ENCODE peak calls at places on chromosome 17, in six cellular contexts. T is AG04449, B is adrenal gland, L is cardiac muscle cell, P is RCC 7860, D is AG10803. A is an unnamed sample.

GRCh38 chr17:45092932-45093430 is 31.9 kb downstream of the NMT1 start:
- DNase-seq in T (peak; percentile 96), B (peak; percentile 96), L (no peak), P (peak; percentile 93), D (peak; percentile 100), A (no peak)

GRCh38 chr17:48052956-48053757 is 5.0 kb downstream of the NFE2L1 start:
- DNase-seq in T (no peak), B (peak; percentile 86), L (peak; percentile 76), P (peak; percentile 30), D (no peak), A (peak; percentile 70)

GRCh38 chr17:44760474-44761308 is 1.9 kb downstream of the ADAM11 start:
- DNase-seq in T (no peak), B (no peak), L (no peak), P (no peak), D (no peak), A (no peak)

GRCh38 chr17:47252209-47252608 is 1.4 kb upstream of the ITGB3 start:
- DNase-seq in T (no peak), B (no peak), L (peak; percentile 59), P (no peak), D (no peak), A (peak; percentile 38)

GRCh38 chr17:79788989-79789942 is 7.6 kb downstream of the CBX8 start:
- DNase-seq in T (no peak), B (no peak), L (peak; percentile 69), P (no peak), D (no peak), A (no peak)

GRCh38 chr17:21058098-21058893 is 15.5 kb upstream of the USP22 start:
- DNase-seq in T (no peak), B (no peak), L (no peak), P (no peak), D (peak; percentile 34), A (peak; percentile 24)

GRCh38 chr17:47304191-47304590 is 19.6 kb upstream of the EFCAB13 start:
- DNase-seq in T (no peak), B (no peak), L (no peak), P (no peak), D (peak; percentile 96), A (no peak)

GRCh38 chr17:63458478-63458877 is 12.4 kb upstream of the CYB561 start:
- DNase-seq in T (no peak), B (no peak), L (no peak), P (no peak), D (no peak), A (no peak)

GRCh38 chr17:79255471-79255870 is 180.8 kb downstream of the ENGASE start:
- DNase-seq in T (no peak), B (no peak), L (no peak), P (no peak), D (no peak), A (no peak)